ENCODE peak calls at places on chromosomes 1 and 21, in eight cellular contexts. One of them, this sample, is unnamed.

GRCh38 chr1:13893456-13893855 is 193.5 kb downstream of the PRDM2 start:
- DNase-seq in stimulated activated naive B cell treated with anti-CD40 and anti-IgM and Interleukin-4, amounts not matched to agents 10 μg/mL and 1 μg/mL and 100 μg/mL, for 72 hours: no peak
- DNase-seq in left lung: no peak
- DNase-seq in SHP77: no peak
- DNase-seq in HT-29: no peak
- DNase-seq in T-cell: no peak
- DNase-seq in activated T-helper 1 cell treated with Interleukin-2 at 50 U/mL for 16 hours: no peak
- DNase-seq in adrenal gland: no peak
- DNase-seq in this sample: no peak

GRCh38 chr1:17744666-17745563 is 10.2 kb upstream of the ACTL8 start:
- DNase-seq in stimulated activated naive B cell treated with anti-CD40 and anti-IgM and Interleukin-4, amounts not matched to agents 10 μg/mL and 1 μg/mL and 100 μg/mL, for 72 hours: no peak
- DNase-seq in left lung: no peak
- DNase-seq in activated T-helper 1 cell treated with Interleukin-2 at 50 U/mL for 16 hours: no peak
- DNase-seq in HT-29: no peak
- DNase-seq in SHP77: no peak
- DNase-seq in adrenal gland: no peak
- DNase-seq in T-cell: no peak
- DNase-seq in this sample: peak

GRCh38 chr1:38115682-38116187 is 69.1 kb upstream of the POU3F1 start:
- DNase-seq in T-cell: no peak
- DNase-seq in activated T-helper 1 cell treated with Interleukin-2 at 50 U/mL for 16 hours: no peak
- DNase-seq in stimulated activated naive B cell treated with anti-CD40 and anti-IgM and Interleukin-4, amounts not matched to agents 10 μg/mL and 1 μg/mL and 100 μg/mL, for 72 hours: no peak
- DNase-seq in adrenal gland: no peak
- DNase-seq in HT-29: no peak
- DNase-seq in left lung: no peak
- DNase-seq in SHP77: no peak
- DNase-seq in this sample: no peak

GRCh38 chr1:2314803-2315710 is 76.3 kb downstream of the MORN1 start:
- DNase-seq in stimulated activated naive B cell treated with anti-CD40 and anti-IgM and Interleukin-4, amounts not matched to agents 10 μg/mL and 1 μg/mL and 100 μg/mL, for 72 hours: no peak
- DNase-seq in HT-29: no peak
- DNase-seq in activated T-helper 1 cell treated with Interleukin-2 at 50 U/mL for 16 hours: peak
- DNase-seq in T-cell: peak
- DNase-seq in left lung: peak
- DNase-seq in SHP77: no peak
- DNase-seq in adrenal gland: no peak
- DNase-seq in this sample: peak

GRCh38 chr21:29271927-29272333 is 26.8 kb upstream of the BACH1 start:
- DNase-seq in adrenal gland: no peak
- DNase-seq in HT-29: no peak
- DNase-seq in activated T-helper 1 cell treated with Interleukin-2 at 50 U/mL for 16 hours: no peak
- DNase-seq in stimulated activated naive B cell treated with anti-CD40 and anti-IgM and Interleukin-4, amounts not matched to agents 10 μg/mL and 1 μg/mL and 100 μg/mL, for 72 hours: no peak
- DNase-seq in left lung: no peak
- DNase-seq in SHP77: no peak
- DNase-seq in T-cell: no peak
- DNase-seq in this sample: no peak

GRCh38 chr1:229964281-229964680 is 102.8 kb upstream of the GALNT2 start:
- DNase-seq in SHP77: no peak
- DNase-seq in left lung: no peak
- DNase-seq in adrenal gland: no peak
- DNase-seq in T-cell: no peak
- DNase-seq in activated T-helper 1 cell treated with Interleukin-2 at 50 U/mL for 16 hours: no peak
- DNase-seq in stimulated activated naive B cell treated with anti-CD40 and anti-IgM and Interleukin-4, amounts not matched to agents 10 μg/mL and 1 μg/mL and 100 μg/mL, for 72 hours: no peak
- DNase-seq in HT-29: no peak
- DNase-seq in this sample: no peak

GRCh38 chr1:164754088-164754600 is 195.2 kb downstream of the PBX1 start:
- DNase-seq in stimulated activated naive B cell treated with anti-CD40 and anti-IgM and Interleukin-4, amounts not matched to agents 10 μg/mL and 1 μg/mL and 100 μg/mL, for 72 hours: no peak
- DNase-seq in HT-29: no peak
- DNase-seq in T-cell: no peak
- DNase-seq in activated T-helper 1 cell treated with Interleukin-2 at 50 U/mL for 16 hours: no peak
- DNase-seq in left lung: no peak
- DNase-seq in adrenal gland: peak
- DNase-seq in SHP77: no peak
- DNase-seq in this sample: no peak

GRCh38 chr1:167797005-167797404 is 75.2 kb downstream of the MPZL1 start:
- DNase-seq in stimulated activated naive B cell treated with anti-CD40 and anti-IgM and Interleukin-4, amounts not matched to agents 10 μg/mL and 1 μg/mL and 100 μg/mL, for 72 hours: no peak
- DNase-seq in adrenal gland: peak
- DNase-seq in SHP77: no peak
- DNase-seq in left lung: no peak
- DNase-seq in activated T-helper 1 cell treated with Interleukin-2 at 50 U/mL for 16 hours: no peak
- DNase-seq in HT-29: no peak
- DNase-seq in T-cell: no peak
- DNase-seq in this sample: no peak

GRCh38 chr1:154711416-154711815 is 103.4 kb upstream of the ADAR start:
- DNase-seq in stimulated activated naive B cell treated with anti-CD40 and anti-IgM and Interleukin-4, amounts not matched to agents 10 μg/mL and 1 μg/mL and 100 μg/mL, for 72 hours: no peak
- DNase-seq in activated T-helper 1 cell treated with Interleukin-2 at 50 U/mL for 16 hours: no peak
- DNase-seq in SHP77: no peak
- DNase-seq in HT-29: no peak
- DNase-seq in adrenal gland: no peak
- DNase-seq in left lung: no peak
- DNase-seq in T-cell: no peak
- DNase-seq in this sample: no peak

GRCh38 chr21:26806734-26807372 is 38.4 kb downstream of the ADAMTS1 start:
- DNase-seq in activated T-helper 1 cell treated with Interleukin-2 at 50 U/mL for 16 hours: no peak
- DNase-seq in stimulated activated naive B cell treated with anti-CD40 and anti-IgM and Interleukin-4, amounts not matched to agents 10 μg/mL and 1 μg/mL and 100 μg/mL, for 72 hours: no peak
- DNase-seq in left lung: no peak
- DNase-seq in T-cell: no peak
- DNase-seq in adrenal gland: no peak
- DNase-seq in SHP77: no peak
- DNase-seq in HT-29: no peak
- DNase-seq in this sample: peak

GRCh38 chr1:50975436-50975835 is 5.4 kb downstream of the CDKN2C start:
- DNase-seq in activated T-helper 1 cell treated with Interleukin-2 at 50 U/mL for 16 hours: no peak
- DNase-seq in left lung: no peak
- DNase-seq in HT-29: no peak
- DNase-seq in SHP77: no peak
- DNase-seq in adrenal gland: no peak
- DNase-seq in stimulated activated naive B cell treated with anti-CD40 and anti-IgM and Interleukin-4, amounts not matched to agents 10 μg/mL and 1 μg/mL and 100 μg/mL, for 72 hours: no peak
- DNase-seq in T-cell: no peak
- DNase-seq in this sample: no peak

GRCh38 chr1:240174734-240175133 is 83.1 kb downstream of the FMN2 start:
- DNase-seq in HT-29: no peak
- DNase-seq in SHP77: no peak
- DNase-seq in stimulated activated naive B cell treated with anti-CD40 and anti-IgM and Interleukin-4, amounts not matched to agents 10 μg/mL and 1 μg/mL and 100 μg/mL, for 72 hours: no peak
- DNase-seq in T-cell: no peak
- DNase-seq in left lung: no peak
- DNase-seq in adrenal gland: no peak
- DNase-seq in activated T-helper 1 cell treated with Interleukin-2 at 50 U/mL for 16 hours: no peak
- DNase-seq in this sample: no peak

GRCh38 chr1:214425723-214426419 is 125.5 kb downstream of the PTPN14 start:
- DNase-seq in SHP77: no peak
- DNase-seq in HT-29: no peak
- DNase-seq in left lung: no peak
- DNase-seq in adrenal gland: no peak
- DNase-seq in activated T-helper 1 cell treated with Interleukin-2 at 50 U/mL for 16 hours: no peak
- DNase-seq in T-cell: no peak
- DNase-seq in stimulated activated naive B cell treated with anti-CD40 and anti-IgM and Interleukin-4, amounts not matched to agents 10 μg/mL and 1 μg/mL and 100 μg/mL, for 72 hours: no peak
- DNase-seq in this sample: no peak

GRCh38 chr1:218600968-218601367 is 255.8 kb downstream of the TGFB2 start:
- DNase-seq in HT-29: peak
- DNase-seq in left lung: no peak
- DNase-seq in stimulated activated naive B cell treated with anti-CD40 and anti-IgM and Interleukin-4, amounts not matched to agents 10 μg/mL and 1 μg/mL and 100 μg/mL, for 72 hours: no peak
- DNase-seq in activated T-helper 1 cell treated with Interleukin-2 at 50 U/mL for 16 hours: no peak
- DNase-seq in T-cell: no peak
- DNase-seq in adrenal gland: no peak
- DNase-seq in SHP77: no peak
- DNase-seq in this sample: no peak

GRCh38 chr1:36166136-36166535 is 10.2 kb downstream of the MAP7D1 start:
- DNase-seq in left lung: no peak
- DNase-seq in adrenal gland: no peak
- DNase-seq in SHP77: no peak
- DNase-seq in stimulated activated naive B cell treated with anti-CD40 and anti-IgM and Interleukin-4, amounts not matched to agents 10 μg/mL and 1 μg/mL and 100 μg/mL, for 72 hours: no peak
- DNase-seq in activated T-helper 1 cell treated with Interleukin-2 at 50 U/mL for 16 hours: no peak
- DNase-seq in T-cell: no peak
- DNase-seq in HT-29: no peak
- DNase-seq in this sample: no peak

GRCh38 chr1:89524369-89525168 is at the start of gene LRRC8B:
- DNase-seq in adrenal gland: peak
- DNase-seq in left lung: peak
- DNase-seq in stimulated activated naive B cell treated with anti-CD40 and anti-IgM and Interleukin-4, amounts not matched to agents 10 μg/mL and 1 μg/mL and 100 μg/mL, for 72 hours: peak
- DNase-seq in HT-29: peak
- DNase-seq in activated T-helper 1 cell treated with Interleukin-2 at 50 U/mL for 16 hours: peak
- DNase-seq in T-cell: peak
- DNase-seq in SHP77: peak
- DNase-seq in this sample: peak

This sample was measured in DMS53.